ENCODE peak calls at places on chromosomes 12 and 14, in eight cellular contexts. One of them, this sample, is unnamed.

GRCh38 chr14:105203057-105203494 is 22.0 kb upstream of the NUDT14 start:
- DNase-seq in heart right ventricle: peak
- DNase-seq in fibroblast of pulmonary artery: peak
- DNase-seq in thoracic aorta: peak
- DNase-seq in A549: peak
- DNase-seq in left lung: peak
- DNase-seq in pancreas: peak
- DNase-seq in progenitor cell of endocrine pancreas: peak
- DNase-seq in this sample: peak

GRCh38 chr12:120235369-120236123 is 30.0 kb downstream of the PXN start:
- DNase-seq in pancreas: no peak
- DNase-seq in fibroblast of pulmonary artery: no peak
- DNase-seq in left lung: peak
- DNase-seq in thoracic aorta: no peak
- DNase-seq in heart right ventricle: peak
- DNase-seq in progenitor cell of endocrine pancreas: no peak
- DNase-seq in A549: peak
- DNase-seq in this sample: no peak

GRCh38 chr14:21017528-21018245 is 7.2 kb downstream of the NDRG2 start:
- DNase-seq in pancreas: no peak
- DNase-seq in progenitor cell of endocrine pancreas: no peak
- DNase-seq in A549: no peak
- DNase-seq in heart right ventricle: no peak
- DNase-seq in thoracic aorta: no peak
- DNase-seq in left lung: no peak
- DNase-seq in fibroblast of pulmonary artery: no peak
- DNase-seq in this sample: no peak

GRCh38 chr12:116317986-116318737 is 40.7 kb upstream of the MED13L start:
- DNase-seq in A549: no peak
- DNase-seq in pancreas: no peak
- DNase-seq in thoracic aorta: no peak
- DNase-seq in heart right ventricle: no peak
- DNase-seq in left lung: peak
- DNase-seq in progenitor cell of endocrine pancreas: no peak
- DNase-seq in fibroblast of pulmonary artery: no peak
- DNase-seq in this sample: no peak

GRCh38 chr12:2306012-2306411 is 253.2 kb downstream of the CACNA1C start:
- DNase-seq in left lung: no peak
- DNase-seq in thoracic aorta: no peak
- DNase-seq in pancreas: no peak
- DNase-seq in A549: no peak
- DNase-seq in heart right ventricle: no peak
- DNase-seq in progenitor cell of endocrine pancreas: no peak
- DNase-seq in fibroblast of pulmonary artery: no peak
- DNase-seq in this sample: no peak

GRCh38 chr14:61607570-61608244 is 87.6 kb upstream of the HIF1A start:
- DNase-seq in progenitor cell of endocrine pancreas: no peak
- DNase-seq in A549: no peak
- DNase-seq in heart right ventricle: no peak
- DNase-seq in left lung: no peak
- DNase-seq in pancreas: no peak
- DNase-seq in thoracic aorta: no peak
- DNase-seq in fibroblast of pulmonary artery: no peak
- DNase-seq in this sample: peak

GRCh38 chr12:116697305-116698130 is 40.4 kb downstream of the SPRING1 start:
- DNase-seq in A549: peak
- DNase-seq in fibroblast of pulmonary artery: no peak
- DNase-seq in heart right ventricle: peak
- DNase-seq in pancreas: no peak
- DNase-seq in progenitor cell of endocrine pancreas: no peak
- DNase-seq in thoracic aorta: no peak
- DNase-seq in left lung: no peak
- DNase-seq in this sample: peak

GRCh38 chr14:91229743-91230200 is 14.7 kb downstream of the GPR68 start:
- DNase-seq in pancreas: no peak
- DNase-seq in left lung: no peak
- DNase-seq in progenitor cell of endocrine pancreas: no peak
- DNase-seq in thoracic aorta: no peak
- DNase-seq in A549: no peak
- DNase-seq in heart right ventricle: no peak
- DNase-seq in fibroblast of pulmonary artery: peak
- DNase-seq in this sample: no peak

GRCh38 chr14:22656945-22657711 is 13.0 kb upstream of the OR6J1 start:
- DNase-seq in left lung: no peak
- DNase-seq in progenitor cell of endocrine pancreas: no peak
- DNase-seq in heart right ventricle: no peak
- DNase-seq in A549: no peak
- DNase-seq in fibroblast of pulmonary artery: peak
- DNase-seq in pancreas: no peak
- DNase-seq in thoracic aorta: no peak
- DNase-seq in this sample: no peak

GRCh38 chr14:74959596-74960180 is 4.3 kb upstream of the PGF start:
- DNase-seq in A549: no peak
- DNase-seq in progenitor cell of endocrine pancreas: no peak
- DNase-seq in heart right ventricle: no peak
- DNase-seq in thoracic aorta: no peak
- DNase-seq in left lung: no peak
- DNase-seq in pancreas: no peak
- DNase-seq in fibroblast of pulmonary artery: no peak
- DNase-seq in this sample: no peak

GRCh38 chr12:91053951-91054715 is 3.7 kb downstream of the KERA start:
- DNase-seq in pancreas: no peak
- DNase-seq in heart right ventricle: peak
- DNase-seq in thoracic aorta: no peak
- DNase-seq in progenitor cell of endocrine pancreas: no peak
- DNase-seq in A549: no peak
- DNase-seq in fibroblast of pulmonary artery: peak
- DNase-seq in left lung: no peak
- DNase-seq in this sample: no peak

DNA sequence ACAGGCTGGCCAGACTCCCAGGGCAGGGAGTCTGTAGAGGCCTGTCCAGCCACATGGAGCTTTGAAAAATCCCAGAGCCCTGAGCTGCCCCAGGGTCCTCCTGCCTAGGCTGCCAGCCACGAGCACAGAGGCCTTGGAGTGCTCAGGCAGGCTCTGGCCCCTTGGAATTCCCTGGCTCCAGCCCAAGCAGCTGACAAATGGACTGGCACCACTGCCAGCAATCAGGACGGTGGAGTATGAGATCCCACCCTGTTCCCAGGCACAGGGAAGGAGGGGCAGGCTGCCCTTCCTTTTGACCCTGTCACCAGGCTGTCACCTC is 26.3 kb downstream of the CMKLR1 start:
- DNase-seq in progenitor cell of endocrine pancreas: no peak
- DNase-seq in fibroblast of pulmonary artery: peak
- DNase-seq in pancreas: no peak
- DNase-seq in thoracic aorta: peak
- DNase-seq in left lung: no peak
- DNase-seq in A549: no peak
- DNase-seq in heart right ventricle: peak
- DNase-seq in this sample: no peak
- TF ChIP-seq CTCF in progenitor cell of endocrine pancreas: no peak
- TF ChIP-seq CTCF in fibroblast of pulmonary artery: no peak
- TF ChIP-seq CTCF in pancreas: no peak
- TF ChIP-seq CTCF in thoracic aorta: no peak
- TF ChIP-seq CTCF in left lung: no peak
- TF ChIP-seq CTCF in A549: no peak
- TF ChIP-seq CTCF in heart right ventricle: no peak
- TF ChIP-seq CTCF in this sample: no peak

DNA sequence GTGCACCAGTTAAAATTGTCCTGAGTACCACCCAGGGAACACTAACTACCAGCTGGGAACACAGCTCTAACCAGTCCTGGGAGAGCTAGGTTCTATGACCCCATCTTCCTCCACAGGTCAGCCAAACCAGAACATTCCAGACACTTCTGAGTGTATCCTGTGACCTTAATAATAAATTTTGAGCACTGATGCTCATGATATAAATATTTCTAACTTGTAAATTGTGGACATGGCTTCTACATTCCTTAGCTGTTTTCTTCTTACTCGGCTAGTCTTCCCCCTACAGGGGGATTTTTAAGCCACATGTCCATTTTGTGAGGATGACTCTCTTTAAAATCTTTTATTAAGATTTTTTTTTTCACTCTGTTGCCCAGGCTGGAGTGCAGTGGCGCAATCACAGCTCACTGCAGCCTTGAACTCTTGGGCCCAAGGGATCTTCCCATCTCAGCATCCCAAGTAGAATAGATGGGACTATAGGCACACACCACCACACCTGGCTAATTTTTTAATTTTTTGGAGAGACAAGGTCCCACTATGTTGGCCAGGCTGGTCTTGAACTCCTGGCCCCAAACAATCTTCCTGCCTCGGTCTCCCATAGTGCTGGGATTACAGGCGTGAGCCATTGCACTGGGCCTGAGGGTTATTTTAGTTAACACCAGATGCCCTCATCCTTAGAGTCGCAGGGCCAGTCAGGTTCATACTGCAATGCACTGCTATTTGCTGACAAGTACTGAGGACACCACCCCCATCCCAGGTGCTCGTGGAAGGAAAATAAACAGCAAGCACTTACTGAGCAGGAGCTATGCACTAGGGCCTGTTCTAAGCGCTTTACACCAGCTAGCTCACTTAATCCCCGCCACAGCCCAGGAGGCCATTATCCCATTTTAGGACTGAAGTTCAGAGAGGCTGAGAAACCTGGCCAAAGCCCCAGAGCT is 142.6 kb upstream of the NCOR2 start:
- DNase-seq in fibroblast of pulmonary artery: peak
- DNase-seq in pancreas: no peak
- DNase-seq in progenitor cell of endocrine pancreas: no peak
- DNase-seq in heart right ventricle: no peak
- DNase-seq in thoracic aorta: no peak
- DNase-seq in left lung: no peak
- DNase-seq in A549: no peak
- DNase-seq in this sample: no peak
- TF ChIP-seq CTCF in fibroblast of pulmonary artery: peak
- TF ChIP-seq CTCF in pancreas: no peak
- TF ChIP-seq CTCF in progenitor cell of endocrine pancreas: no peak
- TF ChIP-seq CTCF in heart right ventricle: no peak
- TF ChIP-seq CTCF in thoracic aorta: no peak
- TF ChIP-seq CTCF in left lung: no peak
- TF ChIP-seq CTCF in A549: no peak
- TF ChIP-seq CTCF in this sample: no peak

DNA sequence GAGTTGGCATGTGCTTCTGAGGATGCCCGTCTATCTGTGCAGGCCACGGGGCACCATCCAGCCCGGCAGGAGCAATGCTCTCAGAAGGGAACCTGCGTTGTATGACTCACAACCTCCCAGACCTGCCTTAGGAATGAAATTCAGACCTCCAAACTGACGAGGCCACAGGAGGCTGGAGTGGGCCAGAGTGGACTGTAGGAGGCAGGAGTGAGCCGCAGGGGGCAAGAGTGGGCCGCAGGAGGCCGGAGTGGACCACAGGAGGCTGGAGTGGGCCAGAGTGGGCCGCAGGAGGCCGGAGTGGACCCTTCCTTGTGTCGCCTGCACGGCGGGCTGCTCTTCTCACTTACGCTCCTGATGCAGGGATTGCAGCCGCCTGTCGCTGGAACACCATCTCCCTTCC is 11.1 kb upstream of the FBRSL1 start:
- DNase-seq in thoracic aorta: no peak
- DNase-seq in heart right ventricle: no peak
- DNase-seq in A549: no peak
- DNase-seq in fibroblast of pulmonary artery: no peak
- DNase-seq in progenitor cell of endocrine pancreas: no peak
- DNase-seq in left lung: no peak
- DNase-seq in pancreas: peak
- DNase-seq in this sample: no peak
- TF ChIP-seq CTCF in thoracic aorta: no peak
- TF ChIP-seq CTCF in heart right ventricle: no peak
- TF ChIP-seq CTCF in A549: no peak
- TF ChIP-seq CTCF in fibroblast of pulmonary artery: peak
- TF ChIP-seq CTCF in progenitor cell of endocrine pancreas: no peak
- TF ChIP-seq CTCF in left lung: no peak
- TF ChIP-seq CTCF in pancreas: no peak
- TF ChIP-seq CTCF in this sample: no peak

GRCh38 chr14:65961004-65961403 is 525.2 kb upstream of the CCDC196 start:
- DNase-seq in thoracic aorta: no peak
- DNase-seq in fibroblast of pulmonary artery: peak
- DNase-seq in progenitor cell of endocrine pancreas: peak
- DNase-seq in pancreas: no peak
- DNase-seq in A549: peak
- DNase-seq in left lung: no peak
- DNase-seq in heart right ventricle: peak
- DNase-seq in this sample: peak

GRCh38 chr14:65957631-65958205 is 528.5 kb upstream of the CCDC196 start:
- DNase-seq in left lung: no peak
- DNase-seq in A549: no peak
- DNase-seq in thoracic aorta: no peak
- DNase-seq in progenitor cell of endocrine pancreas: no peak
- DNase-seq in fibroblast of pulmonary artery: no peak
- DNase-seq in heart right ventricle: no peak
- DNase-seq in pancreas: no peak
- DNase-seq in this sample: peak

GRCh38 chr14:65959563-65960024 is 526.6 kb upstream of the CCDC196 start:
- DNase-seq in progenitor cell of endocrine pancreas: no peak
- DNase-seq in fibroblast of pulmonary artery: no peak
- DNase-seq in thoracic aorta: no peak
- DNase-seq in heart right ventricle: no peak
- DNase-seq in A549: no peak
- DNase-seq in left lung: no peak
- DNase-seq in pancreas: no peak
- DNase-seq in this sample: no peak

GRCh38 chr14:65954915-65955314 is 531.3 kb upstream of the CCDC196 start:
- DNase-seq in thoracic aorta: no peak
- DNase-seq in A549: no peak
- DNase-seq in pancreas: no peak
- DNase-seq in heart right ventricle: no peak
- DNase-seq in left lung: no peak
- DNase-seq in fibroblast of pulmonary artery: no peak
- DNase-seq in progenitor cell of endocrine pancreas: no peak
- DNase-seq in this sample: no peak

DNA sequence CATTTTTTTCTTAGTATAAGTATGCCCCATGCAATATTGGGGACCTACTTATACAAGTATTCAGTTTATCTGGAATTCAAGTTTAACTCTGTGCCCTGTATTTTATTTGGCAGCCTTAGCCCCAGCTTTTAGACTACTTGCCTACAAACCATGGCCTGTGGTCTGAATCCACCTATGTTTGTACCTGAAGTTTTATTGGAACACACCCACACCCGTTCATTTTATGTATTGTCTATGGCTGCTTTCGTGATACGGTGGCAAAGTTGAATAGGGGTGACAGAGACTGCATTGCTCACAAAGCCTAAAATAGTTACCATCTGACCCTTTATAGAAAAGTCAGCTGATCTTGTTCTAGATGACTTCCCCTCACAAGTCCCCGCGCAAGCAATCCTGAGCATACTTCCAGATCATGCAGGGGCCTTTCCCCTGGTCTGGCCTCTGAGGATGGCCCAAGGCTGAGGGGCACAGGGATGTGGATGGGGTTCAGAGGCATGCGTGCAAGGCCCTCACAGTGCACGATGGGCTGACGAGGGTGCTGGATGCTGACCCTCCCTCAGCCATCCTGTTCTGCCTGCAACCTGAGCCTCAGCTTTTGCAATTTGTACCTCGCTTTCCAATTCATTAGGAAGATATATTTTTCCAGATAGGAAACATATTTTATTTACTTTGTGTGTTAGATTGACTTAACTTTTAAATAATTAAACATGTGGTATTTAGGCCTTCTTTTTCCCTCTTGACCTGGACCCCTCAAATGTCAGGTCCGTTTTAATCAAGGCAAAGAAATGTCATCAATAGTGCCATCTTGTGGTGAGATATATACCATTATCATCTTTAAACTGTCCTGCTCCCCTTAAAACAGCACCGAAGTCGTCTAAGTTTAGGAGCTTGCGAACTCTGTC is 527.3 kb upstream of the CCDC196 start:
- DNase-seq in fibroblast of pulmonary artery: peak
- DNase-seq in A549: peak
- DNase-seq in thoracic aorta: no peak
- DNase-seq in progenitor cell of endocrine pancreas: no peak
- DNase-seq in pancreas: no peak
- DNase-seq in left lung: no peak
- DNase-seq in heart right ventricle: no peak
- DNase-seq in this sample: no peak
- TF ChIP-seq CTCF in fibroblast of pulmonary artery: peak
- TF ChIP-seq CTCF in A549: peak
- TF ChIP-seq CTCF in thoracic aorta: peak
- TF ChIP-seq CTCF in progenitor cell of endocrine pancreas: peak
- TF ChIP-seq CTCF in pancreas: peak
- TF ChIP-seq CTCF in left lung: peak
- TF ChIP-seq CTCF in heart right ventricle: peak
- TF ChIP-seq CTCF in this sample: peak